ENCODE peak calls at places on chromosomes 5 and 9, in eight cellular contexts. O is right atrium auricular region, Y is tibial nerve, R is body of pancreas, C is esophagus muscularis mucosa, P is heart left ventricle, L is SK-N-SH, J is upper lobe of right lung. D is an unnamed sample. For H3K4me1, the result is how much of the 10 kb centered on the place peaks cover.

GRCh38 chr5:136375920-136376319 is 10.6 kb upstream of the TRPC7 start:
- DNase-seq in L (no peak), O (no peak), P (no peak), C (no peak), R (no peak), Y (no peak), J (no peak), D (no peak)

GRCh38 chr5:122091942-122092600 is 14.0 kb upstream of the LOX start:
- DNase-seq in P (no peak), R (no peak), J (no peak), C (no peak), Y (no peak), O (no peak), L (no peak), D (no peak)

GRCh38 chr5:133130387-133131118 is 78.7 kb downstream of the HSPA4 start:
- DNase-seq in O (no peak), Y (no peak), P (no peak), J (no peak), L (no peak), C (no peak), R (no peak), D (no peak)

GRCh38 chr5:38797838-38798237 is 48.0 kb upstream of the OSMR start:
- DNase-seq in O (no peak), Y (no peak), J (no peak), R (no peak), C (no peak), P (no peak), L (no peak), D (no peak)

GRCh38 chr9:119974026-119974425 is 604.8 kb upstream of the BRINP1 start:
- DNase-seq in P (no peak), L (no peak), J (no peak), R (no peak), C (no peak), O (no peak), Y (no peak), D (no peak)

GRCh38 chr9:101311759-101312420 is 72.9 kb downstream of the BAAT start:
- DNase-seq in Y (peak), L (peak), P (no peak), C (no peak), J (no peak), R (peak), O (no peak), D (no peak)

GRCh38 chr5:172370648-172371248 is 83.6 kb downstream of the SH3PXD2B start:
- DNase-seq in J (no peak), R (peak), Y (peak), C (no peak), L (no peak), O (no peak), P (no peak), D (no peak)

GRCh38 chr9:1531411-1531903 is 481.3 kb downstream of the DMRT2 start:
- DNase-seq in J (no peak), O (no peak), Y (no peak), L (no peak), P (no peak), C (no peak), R (no peak), D (no peak)

GRCh38 chr9:116209406-116210116 is 56.0 kb downstream of the PAPPA start:
- DNase-seq in Y (no peak), J (no peak), O (no peak), L (no peak), P (no peak), C (no peak), R (no peak), D (no peak)

GRCh38 chr5:38404667-38405276 is 146.4 kb downstream of the EGFLAM start:
- DNase-seq in J (no peak), P (no peak), C (no peak), R (no peak), O (no peak), Y (no peak), L (peak), D (no peak)

GRCh38 chr5:110903966-110904365 is 165.2 kb downstream of the SLC25A46 start:
- DNase-seq in C (no peak), O (no peak), P (no peak), L (no peak), R (no peak), J (no peak), Y (no peak), D (no peak)

GRCh38 chr9:97557606-97558095 is 56.2 kb downstream of the TMOD1 start:
- DNase-seq in L (peak), P (peak), R (peak), J (peak), C (no peak), Y (peak), O (peak), D (no peak)

GRCh38 chr9:125867752-125868400 is 120.7 kb downstream of the PBX3 start:
- DNase-seq in C (no peak), L (no peak), Y (no peak), J (no peak), O (no peak), R (no peak), P (no peak), D (no peak)

GRCh38 chr9:7289773-7290172 is 509.8 kb downstream of the DMAC1 start:
- DNase-seq in Y (no peak), C (no peak), L (no peak), J (no peak), P (no peak), O (no peak), R (no peak), D (no peak)
- H3K4me1 ChIP-seq in Y (under half), C (under half), L (under half), J (under half), P (under half), O (under half), R (under half), D (under half)

DNA sequence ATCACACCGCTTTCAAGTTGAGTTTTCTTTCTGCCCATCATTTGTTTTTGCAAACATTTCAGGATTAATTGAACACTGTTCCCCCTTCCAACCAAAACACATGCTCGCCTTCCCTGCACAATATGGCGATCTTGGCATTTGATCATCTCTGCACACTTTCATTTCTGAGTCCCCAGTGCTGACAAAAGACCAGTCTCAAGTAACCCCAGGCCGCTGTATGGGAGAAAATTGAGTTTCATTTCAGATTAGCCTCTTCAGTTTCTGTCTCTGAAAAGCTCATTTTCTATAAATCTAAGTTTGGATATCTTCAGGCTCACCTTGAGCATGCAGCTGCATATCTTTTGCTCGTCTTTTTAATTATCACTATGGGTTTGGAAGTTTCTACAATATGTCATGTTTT is 169.2 kb upstream of the MAST4 start:
- DNase-seq in P (no peak), C (no peak), L (no peak), Y (no peak), J (no peak), R (no peak), O (no peak), D (no peak)
- H3K4me1 ChIP-seq in P (under half), C (under half), L (under half), Y (under half), J (under half), R (under half), O (under half), D (under half)

GRCh38 chr5:157049605-157050004 is 9.3 kb downstream of the HAVCR1 start:
- DNase-seq in R (no peak), P (no peak), C (no peak), J (no peak), Y (no peak), L (no peak), O (no peak), D (no peak)
- H3K4me1 ChIP-seq in R (under half), P (under half), C (under half), J (under half), Y (under half), L (under half), O (under half), D (under half)

GRCh38 chr5:134534726-134535110 is 9.2 kb downstream of the JADE2 start:
- DNase-seq in O (no peak), P (no peak), R (no peak), J (no peak), Y (no peak), L (no peak), C (no peak), D (no peak)
- H3K4me1 ChIP-seq in O (half or more), P (half or more), R (under half), J (under half), Y (half or more), L (under half), C (under half), D (under half)

DNA sequence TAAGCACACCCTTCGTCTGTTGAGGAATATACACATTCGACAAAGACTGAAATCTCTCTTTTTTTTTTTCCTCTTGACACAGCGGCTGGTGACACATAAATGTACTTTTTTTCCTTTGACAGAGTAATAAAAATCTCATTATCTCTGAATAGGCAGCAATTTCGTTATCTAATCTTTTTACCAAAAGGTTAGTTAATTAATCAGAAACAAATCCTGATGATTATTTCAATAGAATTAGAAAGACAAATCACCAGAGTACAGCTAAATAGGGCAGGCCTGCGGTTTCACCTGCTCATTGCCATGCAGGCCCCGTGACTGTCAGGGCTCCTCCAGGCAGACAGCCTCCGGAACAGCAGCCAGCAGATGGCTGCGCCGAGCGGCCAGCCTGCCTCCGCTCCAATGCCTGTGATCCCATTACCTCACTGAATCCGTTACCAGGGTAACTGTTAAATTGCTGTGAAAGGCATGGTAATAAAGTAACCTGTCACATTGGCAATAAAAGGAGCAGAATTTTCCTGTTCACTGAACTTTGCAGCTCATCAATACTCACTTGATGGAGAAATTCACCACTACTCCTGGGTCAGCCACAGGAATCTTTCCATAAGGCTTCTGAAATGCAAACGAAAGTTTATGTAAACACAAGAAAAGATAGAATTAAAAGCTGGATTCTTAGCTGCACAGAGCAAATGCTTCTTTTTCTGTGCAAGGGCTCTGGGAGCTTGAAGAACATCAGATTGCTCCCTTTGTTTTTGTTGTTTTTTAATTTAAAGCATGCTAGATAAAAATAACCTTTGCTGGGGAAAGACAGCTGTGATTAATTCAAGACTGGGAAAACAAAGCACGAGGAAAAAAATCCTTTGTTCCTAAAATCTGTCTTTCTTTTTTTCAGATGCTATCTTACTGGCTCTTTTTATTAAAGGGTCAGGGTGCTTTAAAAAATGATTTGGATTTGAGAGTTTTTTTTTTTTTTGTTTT is 666.4 kb upstream of the ZNF608 start:
- DNase-seq in C (no peak), J (peak), Y (peak), L (peak), O (peak), P (peak), R (peak), D (no peak)
- H3K4me1 ChIP-seq in C (under half), J (under half), Y (under half), L (half or more), O (half or more), P (under half), R (half or more), D (half or more)

GRCh38 chr5:96972599-96973334 is 36.9 kb downstream of the LNPEP start:
- DNase-seq in P (no peak), L (no peak), Y (no peak), R (no peak), O (no peak), C (no peak), J (no peak), D (no peak)
- H3K4me1 ChIP-seq in P (half or more), L (under half), Y (under half), R (under half), O (half or more), C (half or more), J (under half), D (under half)

GRCh38 chr9:93596399-93596798 is 20.0 kb downstream of the PHF2 start:
- DNase-seq in L (no peak), J (peak), R (no peak), P (no peak), O (peak), C (no peak), Y (no peak), D (no peak)

GRCh38 chr9:93594041-93594756 is 17.8 kb downstream of the PHF2 start:
- DNase-seq in R (no peak), L (no peak), Y (no peak), J (peak), P (no peak), C (no peak), O (peak), D (no peak)

GRCh38 chr9:93597142-93597706 is 20.8 kb downstream of the PHF2 start:
- DNase-seq in J (peak), O (peak), R (no peak), P (no peak), Y (no peak), L (no peak), C (no peak), D (no peak)

GRCh38 chr9:93595461-93595860 is 19.1 kb downstream of the PHF2 start:
- DNase-seq in J (no peak), O (peak), C (no peak), Y (no peak), P (no peak), R (no peak), L (no peak), D (no peak)

GRCh38 chr9:93595861-93596365 is 19.5 kb downstream of the PHF2 start:
- DNase-seq in O (peak), J (no peak), L (no peak), C (no peak), R (no peak), Y (no peak), P (no peak), D (no peak)
- H3K4me1 ChIP-seq in O (half or more), J (under half), L (under half), C (half or more), R (half or more), Y (under half), P (under half), D (under half)

DNA sequence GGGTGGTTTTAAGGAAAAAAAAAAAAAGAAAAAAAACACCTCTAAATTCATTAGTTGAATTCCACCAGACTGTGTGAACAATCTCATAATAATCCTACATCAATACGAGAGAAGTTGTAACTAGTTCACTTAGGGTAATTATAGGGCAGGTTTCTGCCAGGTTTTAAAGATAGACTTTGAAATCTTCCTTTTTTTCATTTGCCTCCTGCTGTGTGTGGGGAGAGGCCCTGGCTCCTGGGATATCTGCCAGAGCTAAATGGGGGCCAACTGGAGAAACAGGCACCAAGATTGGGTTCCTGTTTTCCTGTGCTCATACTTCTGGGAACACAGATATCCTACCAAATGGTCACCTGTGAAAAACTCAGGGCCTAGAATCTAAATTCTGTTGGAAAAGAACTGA is 42.3 kb downstream of the SH3RF2 start:
- DNase-seq in O (no peak), L (no peak), Y (no peak), C (no peak), P (no peak), R (peak), J (no peak), D (no peak)
- H3K4me1 ChIP-seq in O (half or more), L (under half), Y (under half), C (under half), P (under half), R (half or more), J (under half), D (under half)

D was measured in esophagus squamous epithelium.